ENCODE peak calls at places on chromosomes 11 and 22, in six cellular contexts. One of them, this sample, is unnamed.

GRCh38 chr11:121328213-121328966 is 35.8 kb downstream of the SC5D start:
- DNase-seq in choroid plexus epithelial cell: no peak
- DNase-seq in dorsolateral prefrontal cortex: no peak
- DNase-seq in IMR-90: no peak
- DNase-seq in sigmoid colon: no peak
- DNase-seq in AG04450: no peak
- DNase-seq in this sample: no peak

GRCh38 chr11:59614277-59615131 is 1.1 kb downstream of the OSBP start:
- DNase-seq in choroid plexus epithelial cell: peak
- DNase-seq in dorsolateral prefrontal cortex: no peak
- DNase-seq in IMR-90: no peak
- DNase-seq in sigmoid colon: no peak
- DNase-seq in AG04450: no peak
- DNase-seq in this sample: no peak

GRCh38 chr11:126547161-126547560 is 191.7 kb downstream of the ST3GAL4 start:
- DNase-seq in choroid plexus epithelial cell: peak
- DNase-seq in dorsolateral prefrontal cortex: no peak
- DNase-seq in IMR-90: peak
- DNase-seq in sigmoid colon: no peak
- DNase-seq in AG04450: peak
- DNase-seq in this sample: no peak

GRCh38 chr11:132220464-132220863 is 850.0 kb downstream of the NTM start:
- DNase-seq in choroid plexus epithelial cell: peak
- DNase-seq in dorsolateral prefrontal cortex: no peak
- DNase-seq in IMR-90: peak
- DNase-seq in sigmoid colon: no peak
- DNase-seq in AG04450: peak
- DNase-seq in this sample: no peak

GRCh38 chr11:129279326-129280026 is 87.4 kb upstream of the ARHGAP32 start:
- DNase-seq in choroid plexus epithelial cell: peak
- DNase-seq in dorsolateral prefrontal cortex: peak
- DNase-seq in IMR-90: peak
- DNase-seq in sigmoid colon: peak
- DNase-seq in AG04450: no peak
- DNase-seq in this sample: peak

GRCh38 chr22:21029486-21030025 is 2.8 kb downstream of the SLC7A4 start:
- DNase-seq in choroid plexus epithelial cell: no peak
- DNase-seq in dorsolateral prefrontal cortex: no peak
- DNase-seq in IMR-90: no peak
- DNase-seq in sigmoid colon: no peak
- DNase-seq in AG04450: no peak
- DNase-seq in this sample: no peak

GRCh38 chr22:32801436-32802290 is at the start of gene TIMP3:
- DNase-seq in choroid plexus epithelial cell: peak
- DNase-seq in dorsolateral prefrontal cortex: peak
- DNase-seq in IMR-90: peak
- DNase-seq in sigmoid colon: peak
- DNase-seq in AG04450: peak
- DNase-seq in this sample: peak

GRCh38 chr22:49006207-49007012 is 821.3 kb downstream of the BRD1 start:
- DNase-seq in choroid plexus epithelial cell: no peak
- DNase-seq in dorsolateral prefrontal cortex: no peak
- DNase-seq in IMR-90: no peak
- DNase-seq in sigmoid colon: no peak
- DNase-seq in AG04450: no peak
- DNase-seq in this sample: no peak

GRCh38 chr22:24833881-24834495 is 28.0 kb downstream of the SGSM1 start:
- DNase-seq in choroid plexus epithelial cell: no peak
- DNase-seq in dorsolateral prefrontal cortex: no peak
- DNase-seq in IMR-90: no peak
- DNase-seq in sigmoid colon: no peak
- DNase-seq in AG04450: no peak
- DNase-seq in this sample: no peak

GRCh38 chr11:105392546-105392945 is 217.3 kb upstream of the GRIA4 start:
- DNase-seq in choroid plexus epithelial cell: peak
- DNase-seq in dorsolateral prefrontal cortex: no peak
- DNase-seq in IMR-90: peak
- DNase-seq in sigmoid colon: no peak
- DNase-seq in AG04450: no peak
- DNase-seq in this sample: peak

GRCh38 chr22:50276143-50276542 is 6.0 kb upstream of the MAPK11 start:
- DNase-seq in choroid plexus epithelial cell: peak
- DNase-seq in dorsolateral prefrontal cortex: peak
- DNase-seq in IMR-90: peak
- DNase-seq in sigmoid colon: peak
- DNase-seq in AG04450: no peak
- DNase-seq in this sample: peak

GRCh38 chr22:31436132-31436531 is 36.7 kb downstream of the DRG1 start:
- DNase-seq in choroid plexus epithelial cell: peak
- DNase-seq in dorsolateral prefrontal cortex: no peak
- DNase-seq in IMR-90: no peak
- DNase-seq in sigmoid colon: no peak
- DNase-seq in AG04450: no peak
- DNase-seq in this sample: no peak

GRCh38 chr11:75275581-75275980 is 35.0 kb downstream of the TPBGL start:
- DNase-seq in choroid plexus epithelial cell: no peak
- DNase-seq in dorsolateral prefrontal cortex: no peak
- DNase-seq in IMR-90: peak
- DNase-seq in sigmoid colon: peak
- DNase-seq in AG04450: no peak
- DNase-seq in this sample: no peak

GRCh38 chr22:23077627-23078461 is 7.5 kb downstream of the GNAZ start:
- DNase-seq in choroid plexus epithelial cell: no peak
- DNase-seq in dorsolateral prefrontal cortex: no peak
- DNase-seq in IMR-90: no peak
- DNase-seq in sigmoid colon: no peak
- DNase-seq in AG04450: no peak
- DNase-seq in this sample: no peak

GRCh38 chr11:35153280-35153679 is 14.3 kb downstream of the CD44 start:
- DNase-seq in choroid plexus epithelial cell: no peak
- DNase-seq in dorsolateral prefrontal cortex: no peak
- DNase-seq in IMR-90: no peak
- DNase-seq in sigmoid colon: no peak
- DNase-seq in AG04450: no peak
- DNase-seq in this sample: no peak

GRCh38 chr22:27999876-28000275 is 80.8 kb upstream of the PITPNB start:
- DNase-seq in choroid plexus epithelial cell: no peak
- DNase-seq in dorsolateral prefrontal cortex: no peak
- DNase-seq in IMR-90: no peak
- DNase-seq in sigmoid colon: no peak
- DNase-seq in AG04450: no peak
- DNase-seq in this sample: no peak

DNA sequence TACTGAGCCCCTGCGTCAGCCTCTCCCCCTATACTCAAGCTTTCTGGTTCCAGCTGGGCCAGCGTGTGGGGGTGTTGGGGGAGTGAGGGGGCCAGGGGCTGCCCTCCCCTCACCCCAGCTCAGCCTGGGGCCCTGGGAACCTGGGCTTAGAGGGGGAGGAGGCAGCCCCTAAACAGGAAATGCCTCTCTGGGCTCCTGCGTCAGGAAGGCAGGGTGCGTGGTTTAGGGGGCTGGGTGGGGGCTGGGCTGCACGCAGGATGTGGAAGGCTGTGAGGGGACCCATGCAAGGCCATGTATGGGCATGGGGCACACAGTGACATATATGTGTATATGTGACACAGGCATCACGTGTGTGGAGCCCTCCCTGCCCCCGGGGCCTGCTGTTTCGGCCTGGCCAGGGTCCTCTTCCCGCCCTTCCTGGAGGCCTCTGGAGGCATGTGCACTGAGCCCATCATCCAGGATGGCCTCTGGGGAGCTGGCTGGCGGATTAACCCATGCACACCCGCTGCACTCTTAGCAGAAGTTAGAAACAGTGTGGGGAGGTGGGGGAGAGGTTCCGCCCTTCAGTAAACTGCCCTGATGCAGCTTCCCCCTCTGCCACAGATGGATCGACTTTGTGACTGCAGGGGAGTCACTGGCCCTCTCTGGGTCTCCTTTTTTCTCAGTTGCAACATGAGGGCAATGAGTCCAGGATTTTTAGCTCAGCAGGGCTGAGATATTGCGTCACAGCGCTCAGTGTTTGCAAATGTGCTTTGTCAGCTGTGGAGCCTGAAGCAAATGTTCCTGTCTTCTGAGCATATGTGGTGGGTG is 1.1 kb upstream of the CD248 start:
- DNase-seq in choroid plexus epithelial cell: peak
- DNase-seq in dorsolateral prefrontal cortex: peak
- DNase-seq in IMR-90: peak
- DNase-seq in sigmoid colon: peak
- DNase-seq in AG04450: peak
- DNase-seq in this sample: peak
- H3K4me3 ChIP-seq in choroid plexus epithelial cell: peak
- H3K4me3 ChIP-seq in dorsolateral prefrontal cortex: no peak
- H3K4me3 ChIP-seq in IMR-90: no peak
- H3K4me3 ChIP-seq in sigmoid colon: no peak
- H3K4me3 ChIP-seq in AG04450: no peak
- H3K4me3 ChIP-seq in this sample: no peak

GRCh38 chr11:71252434-71252781 is at the start of gene SHANK2:
- DNase-seq in choroid plexus epithelial cell: no peak
- DNase-seq in dorsolateral prefrontal cortex: no peak
- DNase-seq in IMR-90: no peak
- DNase-seq in sigmoid colon: no peak
- DNase-seq in AG04450: no peak
- DNase-seq in this sample: peak

GRCh38 chr11:71252782-71253730 is 679 bp upstream of the SHANK2 start:
- DNase-seq in choroid plexus epithelial cell: peak
- DNase-seq in dorsolateral prefrontal cortex: no peak
- DNase-seq in IMR-90: peak
- DNase-seq in sigmoid colon: no peak
- DNase-seq in AG04450: no peak
- DNase-seq in this sample: peak

GRCh38 chr11:71251159-71251721 is 1.1 kb downstream of the SHANK2 start:
- DNase-seq in choroid plexus epithelial cell: no peak
- DNase-seq in dorsolateral prefrontal cortex: peak
- DNase-seq in IMR-90: no peak
- DNase-seq in sigmoid colon: no peak
- DNase-seq in AG04450: no peak
- DNase-seq in this sample: peak

GRCh38 chr11:71250512-71251158 is 1.7 kb downstream of the SHANK2 start:
- DNase-seq in choroid plexus epithelial cell: no peak
- DNase-seq in dorsolateral prefrontal cortex: no peak
- DNase-seq in IMR-90: no peak
- DNase-seq in sigmoid colon: no peak
- DNase-seq in AG04450: no peak
- DNase-seq in this sample: no peak

GRCh38 chr11:71251761-71252433 is 480 bp downstream of the SHANK2 start:
- DNase-seq in choroid plexus epithelial cell: no peak
- DNase-seq in dorsolateral prefrontal cortex: peak
- DNase-seq in IMR-90: no peak
- DNase-seq in sigmoid colon: no peak
- DNase-seq in AG04450: no peak
- DNase-seq in this sample: peak
- TF ChIP-seq CTCF in choroid plexus epithelial cell: no peak
- TF ChIP-seq CTCF in dorsolateral prefrontal cortex: no peak
- TF ChIP-seq CTCF in IMR-90: peak
- TF ChIP-seq CTCF in sigmoid colon: no peak
- TF ChIP-seq CTCF in AG04450: peak
- TF ChIP-seq CTCF in this sample: no peak

GRCh38 chr11:1756791-1757771 is 6.6 kb downstream of the CTSD start:
- DNase-seq in choroid plexus epithelial cell: no peak
- DNase-seq in dorsolateral prefrontal cortex: no peak
- DNase-seq in IMR-90: no peak
- DNase-seq in sigmoid colon: no peak
- DNase-seq in AG04450: no peak
- DNase-seq in this sample: no peak
- H3K4me3 ChIP-seq in choroid plexus epithelial cell: no peak
- H3K4me3 ChIP-seq in dorsolateral prefrontal cortex: no peak
- H3K4me3 ChIP-seq in IMR-90: no peak
- H3K4me3 ChIP-seq in sigmoid colon: no peak
- H3K4me3 ChIP-seq in AG04450: no peak
- H3K4me3 ChIP-seq in this sample: no peak

GRCh38 chr22:40654522-40655167 is 18.1 kb upstream of the MRTFA start:
- DNase-seq in choroid plexus epithelial cell: peak
- DNase-seq in dorsolateral prefrontal cortex: peak
- DNase-seq in IMR-90: peak
- DNase-seq in sigmoid colon: peak
- DNase-seq in AG04450: no peak
- DNase-seq in this sample: peak
- TF ChIP-seq CTCF in choroid plexus epithelial cell: peak
- TF ChIP-seq CTCF in dorsolateral prefrontal cortex: peak
- TF ChIP-seq CTCF in IMR-90: peak
- TF ChIP-seq CTCF in sigmoid colon: no peak
- TF ChIP-seq CTCF in AG04450: peak
- TF ChIP-seq CTCF in this sample: peak

GRCh38 chr22:35539910-35540599 is 576 bp upstream of the RASD2 start:
- DNase-seq in choroid plexus epithelial cell: peak
- DNase-seq in dorsolateral prefrontal cortex: peak
- DNase-seq in IMR-90: peak
- DNase-seq in sigmoid colon: peak
- DNase-seq in AG04450: no peak
- DNase-seq in this sample: peak
- H3K4me3 ChIP-seq in choroid plexus epithelial cell: peak
- H3K4me3 ChIP-seq in dorsolateral prefrontal cortex: peak
- H3K4me3 ChIP-seq in IMR-90: peak
- H3K4me3 ChIP-seq in sigmoid colon: peak
- H3K4me3 ChIP-seq in AG04450: peak
- H3K4me3 ChIP-seq in this sample: peak